ENCODE peak calls at places on chromosomes 11 and 22, in ten cellular contexts. Y is RPMI7951, X is heart left ventricle, K is posterior vena cava, T is lung microvascular endothelial cell, A is DMS 273 treated with DMSO at 0.1 percent for 48 hours, S is iPS-NIHi11, C is choroid plexus epithelial cell, M is astrocyte of the cerebellum, R is pons. V is an unnamed sample.

GRCh38 chr11:78228467-78228866 is 39.7 kb downstream of the USP35 start:
- DNase-seq in Y (peak; percentile 56), X (no peak), K (no peak), T (peak; percentile 74), A (no peak), S (peak; percentile 78), C (peak; percentile 79), M (no peak), R (peak; percentile 92), V (peak; percentile 17)

GRCh38 chr22:37492428-37493344 is 6.5 kb upstream of the MFNG start:
- DNase-seq in Y (peak; percentile 80), X (no peak), K (no peak), T (peak; percentile 46), A (no peak), S (peak; percentile 77), C (peak; percentile 67), M (no peak), R (peak; percentile 31), V (no peak)

GRCh38 chr11:83760942-83761341 is 474.8 kb upstream of the CCDC90B start:
- DNase-seq in Y (no peak), X (no peak), K (no peak), T (no peak), A (no peak), S (no peak), C (no peak), M (no peak), R (no peak), V (no peak)

GRCh38 chr11:66334605-66335442 is 1.4 kb downstream of the RIN1 start:
- DNase-seq in Y (no peak), X (peak; percentile 23), K (peak; percentile 80), T (no peak), A (no peak), S (no peak), C (peak; percentile 52), M (no peak), R (no peak), V (no peak)

GRCh38 chr11:73734996-73735395 is 25.9 kb downstream of the RAB6A start:
- DNase-seq in Y (no peak), X (no peak), K (no peak), T (no peak), A (no peak), S (no peak), C (peak; percentile 54), M (no peak), R (no peak), V (no peak)

GRCh38 chr11:102429691-102430090 is 22.9 kb downstream of the TMEM123 start:
- DNase-seq in Y (no peak), X (no peak), K (no peak), T (no peak), A (no peak), S (no peak), C (no peak), M (no peak), R (no peak), V (no peak)

GRCh38 chr22:44497218-44497903 is 672 bp downstream of the RTL6 start:
- DNase-seq in Y (peak; percentile 16), X (no peak), K (no peak), T (peak; percentile 23), A (no peak), S (peak; percentile 57), C (peak; percentile 16), M (no peak), R (no peak), V (no peak)

GRCh38 chr22:33104192-33104591 is 46.0 kb upstream of the SYN3 start:
- DNase-seq in Y (no peak), X (no peak), K (no peak), T (no peak), A (no peak), S (no peak), C (no peak), M (no peak), R (no peak), V (no peak)

GRCh38 chr11:110939471-110939870 is 227.2 kb upstream of the ARHGAP20 start:
- DNase-seq in Y (no peak), X (no peak), K (no peak), T (no peak), A (no peak), S (no peak), C (peak; percentile 75), M (no peak), R (no peak), V (no peak)

GRCh38 chr11:34926101-34926830 is 9.8 kb downstream of the PDHX start:
- DNase-seq in Y (peak; percentile 53), X (no peak), K (no peak), T (peak; percentile 61), A (no peak), S (no peak), C (peak; percentile 74), M (peak; percentile 53), R (peak; percentile 84), V (peak; percentile 33)

GRCh38 chr22:49321477-49322055 is 506.1 kb downstream of the BRD1 start:
- DNase-seq in Y (no peak), X (no peak), K (peak; percentile 82), T (no peak), A (no peak), S (no peak), C (no peak), M (no peak), R (no peak), V (no peak)

GRCh38 chr22:50622723-50623327 is 5.1 kb downstream of the ARSA start:
- DNase-seq in Y (no peak), X (no peak), K (peak; percentile 63), T (no peak), A (no peak), S (no peak), C (no peak), M (no peak), R (no peak), V (no peak)

GRCh38 chr11:114174712-114175495 is 115.4 kb downstream of the ZBTB16 start:
- DNase-seq in Y (no peak), X (no peak), K (no peak), T (no peak), A (no peak), S (no peak), C (no peak), M (no peak), R (no peak), V (no peak)

GRCh38 chr11:33891714-33892327 is at the start of gene LMO2:
- DNase-seq in Y (no peak), X (no peak), K (no peak), T (no peak), A (no peak), S (no peak), C (no peak), M (no peak), R (peak; percentile 49), V (no peak)

GRCh38 chr11:111623527-111624030 is 21.3 kb downstream of the SIK2 start:
- DNase-seq in Y (no peak), X (no peak), K (no peak), T (no peak), A (no peak), S (peak; percentile 21), C (no peak), M (no peak), R (no peak), V (no peak)

GRCh38 chr11:95933594-95933993 is 9.7 kb upstream of the MTMR2 start:
- DNase-seq in Y (no peak), X (no peak), K (no peak), T (no peak), A (no peak), S (no peak), C (no peak), M (no peak), R (no peak), V (no peak)

GRCh38 chr11:62501432-62501891 is 45.1 kb downstream of the AHNAK start:
- DNase-seq in Y (no peak), X (peak; percentile 81), K (no peak), T (peak; percentile 39), A (no peak), S (no peak), C (peak; percentile 33), M (peak; percentile 54), R (peak; percentile 98), V (no peak)

GRCh38 chr22:46072030-46072881 is 78.1 kb upstream of the PPARA start:
- DNase-seq in Y (peak; percentile 58), X (peak; percentile 80), K (peak; percentile 91), T (peak; percentile 75), A (no peak), S (no peak), C (peak; percentile 65), M (no peak), R (no peak), V (no peak)

GRCh38 chr11:1880746-1881441 is 10.8 kb downstream of the PRR33 start:
- DNase-seq in Y (no peak), X (no peak), K (peak; percentile 69), T (no peak), A (no peak), S (no peak), C (no peak), M (no peak), R (no peak), V (no peak)

GRCh38 chr11:2550606-2550970 is 105.8 kb downstream of the KCNQ1 start:
- DNase-seq in Y (no peak), X (no peak), K (no peak), T (no peak), A (no peak), S (no peak), C (no peak), M (no peak), R (no peak), V (no peak)

GRCh38 chr22:24410110-24410856 is 17.1 kb upstream of the ADORA2A start:
- DNase-seq in Y (peak; percentile 67), X (no peak), K (no peak), T (peak; percentile 46), A (no peak), S (peak; percentile 5), C (peak; percentile 57), M (no peak), R (no peak), V (no peak)

GRCh38 chr11:1879342-1879940 is 12.3 kb downstream of the PRR33 start:
- DNase-seq in Y (no peak), X (peak; percentile 37), K (peak; percentile 72), T (no peak), A (no peak), S (no peak), C (no peak), M (no peak), R (no peak), V (no peak)

GRCh38 chr11:111177037-111177988 is 68.2 kb upstream of the POU2AF2 start:
- DNase-seq in Y (no peak), X (no peak), K (no peak), T (no peak), A (no peak), S (no peak), C (no peak), M (no peak), R (peak; percentile 9), V (no peak)

GRCh38 chr11:43278302-43278956 is 33.4 kb upstream of the API5 start:
- DNase-seq in Y (peak; percentile 32), X (no peak), K (no peak), T (peak; percentile 23), A (peak; percentile 32), S (peak; percentile 49), C (peak; percentile 48), M (no peak), R (peak; percentile 71), V (no peak)

GRCh38 chr11:1867381-1867780 is 14.5 kb downstream of the LSP1 start:
- DNase-seq in Y (no peak), X (peak; percentile 18), K (no peak), T (no peak), A (no peak), S (no peak), C (no peak), M (no peak), R (no peak), V (no peak)

GRCh38 chr22:31867386-31868153 is 76.8 kb upstream of the YWHAH start:
- DNase-seq in Y (no peak), X (no peak), K (no peak), T (no peak), A (no peak), S (no peak), C (no peak), M (no peak), R (no peak), V (no peak)

GRCh38 chr22:32328306-32329201 is 29.1 kb upstream of the RFPL3 start:
- DNase-seq in Y (no peak), X (no peak), K (peak; percentile 28), T (no peak), A (no peak), S (no peak), C (no peak), M (no peak), R (no peak), V (no peak)

GRCh38 chr11:118933486-118933885 is 7.8 kb upstream of the BCL9L start:
- DNase-seq in Y (no peak), X (peak; percentile 64), K (peak; percentile 83), T (no peak), A (no peak), S (no peak), C (no peak), M (no peak), R (no peak), V (no peak)